ENCODE peak calls at places on chromosome 11, in four cellular contexts. A is colonic mucosa, U is progenitor cell of endocrine pancreas, E is endothelial cell of umbilical vein. B is an unnamed sample.

GRCh38 chr11:69207165-69207889 is 51.6 kb downstream of the SMIM38 start:
- DNase-seq in A (no peak), U (no peak), E (no peak), B (no peak)

GRCh38 chr11:65766535-65766934 is 14.2 kb downstream of the AP5B1 start:
- DNase-seq in A (no peak), U (no peak), E (no peak), B (no peak)

GRCh38 chr11:118648291-118648690 is 31.2 kb downstream of the TREH start:
- DNase-seq in A (no peak), U (no peak), E (no peak), B (no peak)

GRCh38 chr11:64372802-64373597 is 14.0 kb downstream of the RPS6KA4 start:
- DNase-seq in A (no peak), U (no peak), E (no peak), B (peak; percentile 84)

GRCh38 chr11:113147249-113147648 is 167.1 kb upstream of the TTC12 start:
- DNase-seq in A (no peak), U (no peak), E (no peak), B (no peak)

GRCh38 chr11:64556044-64556720 is 34.8 kb upstream of the SLC22A12 start:
- DNase-seq in A (no peak), U (no peak), E (no peak), B (no peak)

GRCh38 chr11:80702264-80702663 is 1261.4 kb upstream of the TENM4 start:
- DNase-seq in A (no peak), U (no peak), E (no peak), B (no peak)

GRCh38 chr11:121236115-121237001 is 56.2 kb upstream of the SC5D start:
- DNase-seq in A (no peak), U (no peak), E (peak; percentile 4), B (no peak)

GRCh38 chr11:118646393-118646792 is 33.1 kb downstream of the TREH start:
- DNase-seq in A (no peak), U (no peak), E (no peak), B (no peak)

GRCh38 chr11:128210148-128210940 is 377.0 kb downstream of the ETS1 start:
- DNase-seq in A (peak; percentile 53), U (no peak), E (peak; percentile 98), B (no peak)

GRCh38 chr11:58498464-58498863 is 9.4 kb downstream of the OR5B21 start:
- DNase-seq in A (no peak), U (no peak), E (no peak), B (no peak)

GRCh38 chr11:35139883-35140282 is 912 bp downstream of the CD44 start:
- DNase-seq in A (no peak), U (no peak), E (no peak), B (no peak)

B was measured in testis.